ENCODE peak calls at places on chromosome 1, in four cellular contexts. B, A, H and W are unnamed samples.

GRCh38 chr1:209829716-209830115 is 1.9 kb downstream of the UTP25 start:
- DNase-seq in B (no peak), H (peak; percentile 26), A (no peak), W (no peak)

GRCh38 chr1:206141996-206142395 is 24.8 kb upstream of the AVPR1B start:
- DNase-seq in H (no peak), A (no peak), B (no peak), W (no peak)

GRCh38 chr1:215797859-215798258 is 230.8 kb downstream of the KCTD3 start:
- DNase-seq in B (no peak), A (no peak), H (peak; percentile 50), W (no peak)

GRCh38 chr1:162873671-162874666 is 13.0 kb upstream of the CCDC190 start:
- DNase-seq in B (no peak), A (no peak), H (peak; percentile 85), W (no peak)

GRCh38 chr1:218880484-218881060 is 293.1 kb upstream of the LYPLAL1 start:
- DNase-seq in B (no peak), A (peak; percentile 9), H (no peak), W (no peak)

GRCh38 chr1:86933562-86934377 is 19.3 kb downstream of the HS2ST1 start:
- DNase-seq in B (no peak), H (no peak), A (no peak), W (no peak)

GRCh38 chr1:203306970-203307541 is 1.7 kb downstream of the BTG2 start:
- DNase-seq in H (no peak), B (no peak), A (no peak), W (no peak)

GRCh38 chr1:155128755-155129473 is 1.2 kb downstream of the EFNA1 start:
- DNase-seq in A (peak; percentile 70), B (no peak), H (no peak), W (no peak)

GRCh38 chr1:204882479-204882878 is 11.8 kb downstream of the NFASC start:
- DNase-seq in A (no peak), H (no peak), B (no peak), W (no peak)

GRCh38 chr1:50332941-50333594 is 90.2 kb downstream of the DMRTA2 start:
- DNase-seq in B (peak; percentile 44), A (peak; percentile 47), H (peak; percentile 13), W (no peak)

GRCh38 chr1:28882009-28882628 is 32.2 kb upstream of the EPB41 start:
- DNase-seq in B (peak; percentile 92), H (peak; percentile 81), A (peak; percentile 87), W (no peak)

GRCh38 chr1:197845886-197846285 is 56.5 kb upstream of the C1orf53 start:
- DNase-seq in A (no peak), B (no peak), H (no peak), W (no peak)

GRCh38 chr1:18527921-18528320 is 47.2 kb downstream of the KLHDC7A start:
- DNase-seq in B (no peak), A (no peak), H (no peak), W (no peak)

GRCh38 chr1:212557739-212558664 is 50.6 kb upstream of the ATF3 start:
- DNase-seq in B (no peak), H (peak; percentile 8), A (peak; percentile 89), W (no peak)

GRCh38 chr1:157626099-157626498 is 28.2 kb upstream of the FCRL4 start:
- DNase-seq in H (no peak), A (no peak), B (peak; percentile 21), W (no peak)

GRCh38 chr1:151371340-151371739 is 1.2 kb downstream of the SELENBP1 start:
- DNase-seq in H (peak; percentile 26), B (no peak), A (peak; percentile 79), W (no peak)

GRCh38 chr1:91699339-91699970 is 186.5 kb downstream of the TGFBR3 start:
- DNase-seq in H (peak; percentile 87), A (peak; percentile 86), B (no peak), W (no peak)

GRCh38 chr1:163875214-163875926 is 553.6 kb downstream of the NUF2 start:
- DNase-seq in H (peak; percentile 22), A (peak; percentile 34), B (no peak), W (no peak)

GRCh38 chr1:209777587-209777986 is 6.8 kb downstream of the C1orf74 start:
- DNase-seq in H (no peak), A (no peak), B (no peak), W (no peak)

GRCh38 chr1:113875714-113876113 is 4.2 kb upstream of the PTPN22 start:
- DNase-seq in B (no peak), H (no peak), A (no peak), W (no peak)

GRCh38 chr1:76090284-76091180 is 16.0 kb downstream of the ST6GALNAC3 start:
- DNase-seq in B (no peak), A (no peak), H (no peak), W (no peak)

GRCh38 chr1:66571789-66572188 is 37.8 kb downstream of the SGIP1 start:
- DNase-seq in H (peak; percentile 69), A (no peak), B (no peak), W (no peak)

GRCh38 chr1:151547119-151547899 is 7.2 kb downstream of the TUFT1 start:
- DNase-seq in B (no peak), A (peak; percentile 91), H (peak; percentile 93), W (no peak)

GRCh38 chr1:198680174-198680871 is 41.5 kb downstream of the PTPRC start:
- DNase-seq in A (no peak), H (no peak), B (no peak), W (no peak)

GRCh38 chr1:110690966-110691365 is 16.2 kb upstream of the KCNA3 start:
- DNase-seq in B (no peak), H (no peak), A (no peak), W (no peak)

GRCh38 chr1:125086611-125087010 is 3901.8 kb downstream of the SRGAP2C start:
- DNase-seq in H (no peak), A (no peak), B (no peak), W (no peak)

GRCh38 chr1:40774266-40774998 is 9.2 kb upstream of the KCNQ4 start:
- DNase-seq in H (peak; percentile 20), A (peak; percentile 58), B (peak; percentile 54), W (no peak)

GRCh38 chr1:225866061-225866844 is 15.9 kb downstream of the TMEM63A start:
- DNase-seq in B (no peak), H (peak; percentile 88), A (no peak), W (no peak)

GRCh38 chr1:7407980-7408770 is 362.9 kb upstream of the VAMP3 start:
- DNase-seq in H (no peak), A (no peak), B (no peak), W (peak; percentile 67)

GRCh38 chr1:38929054-38929453 is 12.6 kb downstream of the RHBDL2 start:
- DNase-seq in H (no peak), A (no peak), B (no peak), W (no peak)

GRCh38 chr1:24071941-24072340 is 40.0 kb downstream of the MYOM3 start:
- DNase-seq in B (no peak), A (no peak), H (no peak), W (no peak)

GRCh38 chr1:24069817-24070216 is 42.1 kb downstream of the MYOM3 start:
- DNase-seq in A (no peak), B (no peak), H (no peak), W (no peak)

GRCh38 chr1:24065314-24065713 is 46.6 kb downstream of the MYOM3 start:
- DNase-seq in H (no peak), B (no peak), A (no peak), W (no peak)

GRCh38 chr1:24070821-24071393 is 41.0 kb downstream of the MYOM3 start:
- DNase-seq in B (peak; percentile 53), H (peak; percentile 71), A (peak; percentile 83), W (no peak)

DNA sequence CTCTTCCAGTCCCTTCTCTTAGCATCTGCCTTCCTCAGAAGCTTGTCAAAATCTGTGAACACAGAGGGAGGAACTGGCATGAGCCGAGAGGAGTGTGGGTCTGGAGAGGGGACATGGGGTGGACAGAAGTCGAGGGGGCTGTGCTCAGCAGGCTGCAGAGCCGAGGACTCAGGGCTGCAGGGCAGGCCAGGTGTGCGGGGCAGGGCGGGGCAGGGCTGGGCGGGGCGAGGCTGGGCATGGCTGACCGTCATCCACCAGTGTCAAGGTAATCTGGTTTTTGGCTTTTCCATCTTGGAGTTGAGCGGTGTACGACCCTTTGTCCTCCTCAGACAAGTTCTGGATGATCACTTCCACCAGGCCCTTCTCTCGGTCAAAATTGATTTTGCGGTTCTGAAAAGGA is 44.0 kb downstream of the MYOM3 start:
- DNase-seq in H (no peak), B (no peak), A (no peak), W (no peak)
- H3K27ac ChIP-seq in H (no peak overlapping the region), B (no peak overlapping the region), A (no peak overlapping the region), W (no peak overlapping the region)

GRCh38 chr1:234975122-234975940 is 153.3 kb downstream of the TOMM20 start:
- DNase-seq in B (no peak), A (peak; percentile 82), H (peak; percentile 95), W (no peak)
- TF ChIP-seq POLR2A in B (no peak), A (peak; percentile 37), H (peak; percentile 14), W (no peak)

DNA sequence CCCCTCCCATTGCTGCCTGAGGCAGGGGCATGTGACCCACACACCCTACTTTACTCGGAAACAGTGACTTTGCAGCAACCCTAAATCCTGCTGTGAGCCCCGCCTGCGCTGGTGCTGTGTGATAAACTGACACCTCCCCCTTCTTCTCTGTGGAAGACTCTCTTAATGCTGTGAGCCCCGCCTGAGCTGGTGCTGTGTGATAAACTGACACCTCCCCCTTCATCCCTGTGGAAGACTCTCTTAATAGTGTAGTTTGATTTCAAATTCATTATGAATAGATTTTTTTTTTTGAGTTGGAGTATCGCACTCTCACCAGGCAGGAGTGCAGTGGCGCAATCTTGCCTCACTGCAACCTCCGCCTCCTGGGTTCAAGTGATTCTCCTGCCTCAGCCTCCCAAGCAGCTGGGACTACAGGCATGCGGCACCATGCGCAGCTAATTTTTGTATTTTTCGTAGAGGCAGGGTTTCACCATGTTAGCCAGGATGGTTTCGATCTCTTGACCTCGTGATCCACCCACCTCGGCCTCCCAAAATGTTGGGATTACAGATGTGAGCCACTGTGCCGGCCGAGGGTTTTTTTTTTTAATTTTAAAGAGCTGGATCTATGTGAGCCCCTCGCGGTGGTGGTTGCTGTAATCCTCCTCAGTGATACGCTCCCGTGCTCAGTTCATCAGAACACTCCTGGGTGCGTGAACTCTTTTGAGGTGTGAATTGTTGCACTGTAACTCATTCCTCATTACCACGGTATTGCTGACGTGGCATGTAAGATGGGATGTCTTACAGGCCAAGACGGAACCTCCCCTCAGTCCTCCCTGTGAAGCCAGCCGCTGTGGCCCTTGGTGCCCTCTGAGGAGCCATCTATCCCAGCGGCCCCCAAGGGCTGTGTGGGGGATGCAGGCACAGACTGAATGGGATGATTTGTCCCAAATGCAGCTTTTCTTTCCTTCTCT is 60.3 kb downstream of the GALNT2 start:
- DNase-seq in H (no peak), B (no peak), A (no peak), W (no peak)
- H3K36me3 ChIP-seq in H (peaks cover 2% of the 10 kb centered on the region), B (no peaks in the 10 kb centered on the region), A (no peaks in the 10 kb centered on the region), W (no peaks in the 10 kb centered on the region)

GRCh38 chr1:6094801-6095505 is 49.3 kb downstream of the KCNAB2 start:
- DNase-seq in A (no peak), B (no peak), H (no peak), W (no peak)
- H3K27ac ChIP-seq in A (no peak overlapping the region), B (no peak overlapping the region), H (no peak overlapping the region), W (no peak overlapping the region)